ENCODE peak calls at places on chromosomes 5 and 9, in four cellular contexts. O, Q, P and I are unnamed samples.

GRCh38 chr5:40430112-40430725 is 249.5 kb upstream of the PTGER4 start:
- DNase-seq in O (no peak), P (no peak), Q (no peak), I (no peak)

GRCh38 chr9:75299324-75299723 is 211.0 kb downstream of the OSTF1 start:
- DNase-seq in Q (no peak), P (no peak), O (no peak), I (no peak)

GRCh38 chr5:1495525-1495897 is 28.2 kb downstream of the LPCAT1 start:
- DNase-seq in Q (peak), O (no peak), P (no peak), I (no peak)

GRCh38 chr9:136089697-136090045 is 5.4 kb downstream of the NACC2 start:
- DNase-seq in Q (peak), O (no peak), P (no peak), I (no peak)

GRCh38 chr9:6014668-6015270 is 655 bp downstream of the RANBP6 start:
- DNase-seq in Q (peak), P (no peak), O (no peak), I (no peak)

GRCh38 chr9:138010861-138011260 is 133.3 kb downstream of the CACNA1B start:
- DNase-seq in Q (no peak), P (no peak), O (no peak), I (no peak)

GRCh38 chr9:4883326-4883873 is 90.7 kb downstream of the RCL1 start:
- DNase-seq in O (no peak), P (no peak), Q (no peak), I (no peak)

GRCh38 chr9:135502873-135503321 is 2.4 kb downstream of the MRPS2 start:
- DNase-seq in P (no peak), Q (no peak), O (no peak), I (no peak)

GRCh38 chr9:81686614-81687520 is 2.5 kb downstream of the TLE1 start:
- DNase-seq in Q (peak), O (peak), P (peak), I (peak)

GRCh38 chr9:137163101-137163661 is 6.7 kb downstream of the LRRC26 start:
- DNase-seq in O (no peak), P (no peak), Q (no peak), I (no peak)

GRCh38 chr5:54985301-54986268 is at the start of gene ESM1:
- DNase-seq in P (no peak), O (no peak), Q (no peak), I (no peak)